ENCODE peak calls at places on chromosome 12, in ten cellular contexts. One of them, this sample, is unnamed.

GRCh38 chr12:92194566-92194965 is 48.9 kb upstream of the BTG1 start:
- DNase-seq in GM12878: no peak
- DNase-seq in MM.1S: no peak
- DNase-seq in lower leg skin: no peak
- DNase-seq in cardiac muscle cell: no peak
- DNase-seq in HFFc6: no peak
- DNase-seq in coronary artery: no peak
- DNase-seq in dorsolateral prefrontal cortex: no peak
- DNase-seq in ovary: no peak
- DNase-seq in activated CD8-positive, alpha-beta T cell treated with anti-CD3 and anti-CD28 coated beads for 36 hours: no peak
- DNase-seq in this sample: no peak

GRCh38 chr12:88876867-88877266 is 296.6 kb upstream of the KITLG start:
- DNase-seq in activated CD8-positive, alpha-beta T cell treated with anti-CD3 and anti-CD28 coated beads for 36 hours: no peak
- DNase-seq in cardiac muscle cell: peak; percentile 16
- DNase-seq in MM.1S: no peak
- DNase-seq in ovary: no peak
- DNase-seq in GM12878: no peak
- DNase-seq in HFFc6: peak; percentile 21
- DNase-seq in dorsolateral prefrontal cortex: no peak
- DNase-seq in coronary artery: no peak
- DNase-seq in lower leg skin: no peak
- DNase-seq in this sample: no peak

GRCh38 chr12:106745181-106745745 is 29.2 kb upstream of the RIC8B start:
- DNase-seq in cardiac muscle cell: no peak
- DNase-seq in ovary: no peak
- DNase-seq in GM12878: no peak
- DNase-seq in dorsolateral prefrontal cortex: no peak
- DNase-seq in activated CD8-positive, alpha-beta T cell treated with anti-CD3 and anti-CD28 coated beads for 36 hours: no peak
- DNase-seq in coronary artery: no peak
- DNase-seq in lower leg skin: no peak
- DNase-seq in HFFc6: no peak
- DNase-seq in MM.1S: no peak
- DNase-seq in this sample: no peak

GRCh38 chr12:19846561-19846960 is 407.3 kb downstream of the AEBP2 start:
- DNase-seq in GM12878: no peak
- DNase-seq in coronary artery: no peak
- DNase-seq in cardiac muscle cell: peak; percentile 82
- DNase-seq in ovary: no peak
- DNase-seq in activated CD8-positive, alpha-beta T cell treated with anti-CD3 and anti-CD28 coated beads for 36 hours: no peak
- DNase-seq in MM.1S: no peak
- DNase-seq in lower leg skin: no peak
- DNase-seq in dorsolateral prefrontal cortex: no peak
- DNase-seq in HFFc6: no peak
- DNase-seq in this sample: no peak

GRCh38 chr12:114403044-114403689 is 2.8 kb downstream of the TBX5 start:
- DNase-seq in dorsolateral prefrontal cortex: no peak
- DNase-seq in ovary: no peak
- DNase-seq in GM12878: no peak
- DNase-seq in HFFc6: peak; percentile 63
- DNase-seq in lower leg skin: no peak
- DNase-seq in coronary artery: no peak
- DNase-seq in cardiac muscle cell: peak; percentile 68
- DNase-seq in MM.1S: no peak
- DNase-seq in activated CD8-positive, alpha-beta T cell treated with anti-CD3 and anti-CD28 coated beads for 36 hours: no peak
- DNase-seq in this sample: peak; percentile 75

GRCh38 chr12:107649615-107650014 is 36.0 kb upstream of the PWP1 start:
- DNase-seq in MM.1S: no peak
- DNase-seq in activated CD8-positive, alpha-beta T cell treated with anti-CD3 and anti-CD28 coated beads for 36 hours: no peak
- DNase-seq in lower leg skin: no peak
- DNase-seq in ovary: no peak
- DNase-seq in cardiac muscle cell: no peak
- DNase-seq in GM12878: no peak
- DNase-seq in HFFc6: no peak
- DNase-seq in dorsolateral prefrontal cortex: no peak
- DNase-seq in coronary artery: no peak
- DNase-seq in this sample: no peak

GRCh38 chr12:114878781-114879180 is 194.8 kb upstream of the TBX3 start:
- DNase-seq in cardiac muscle cell: no peak
- DNase-seq in lower leg skin: no peak
- DNase-seq in coronary artery: no peak
- DNase-seq in dorsolateral prefrontal cortex: no peak
- DNase-seq in activated CD8-positive, alpha-beta T cell treated with anti-CD3 and anti-CD28 coated beads for 36 hours: no peak
- DNase-seq in HFFc6: no peak
- DNase-seq in GM12878: no peak
- DNase-seq in ovary: no peak
- DNase-seq in MM.1S: no peak
- DNase-seq in this sample: no peak

GRCh38 chr12:121590476-121591143 is 9.8 kb upstream of the KDM2B start:
- DNase-seq in lower leg skin: no peak
- DNase-seq in cardiac muscle cell: peak; percentile 26
- DNase-seq in HFFc6: peak; percentile 62
- DNase-seq in MM.1S: peak; percentile 78
- DNase-seq in dorsolateral prefrontal cortex: no peak
- DNase-seq in coronary artery: no peak
- DNase-seq in ovary: no peak
- DNase-seq in activated CD8-positive, alpha-beta T cell treated with anti-CD3 and anti-CD28 coated beads for 36 hours: peak; percentile 88
- DNase-seq in GM12878: peak; percentile 74
- DNase-seq in this sample: no peak

GRCh38 chr12:93219947-93220346 is 157.8 kb upstream of the NUDT4 start:
- DNase-seq in ovary: no peak
- DNase-seq in HFFc6: no peak
- DNase-seq in coronary artery: no peak
- DNase-seq in GM12878: no peak
- DNase-seq in dorsolateral prefrontal cortex: no peak
- DNase-seq in MM.1S: no peak
- DNase-seq in activated CD8-positive, alpha-beta T cell treated with anti-CD3 and anti-CD28 coated beads for 36 hours: no peak
- DNase-seq in lower leg skin: no peak
- DNase-seq in cardiac muscle cell: peak; percentile 14
- DNase-seq in this sample: no peak

GRCh38 chr12:93476555-93476954 is 9.2 kb downstream of the MRPL42 start:
- DNase-seq in lower leg skin: no peak
- DNase-seq in GM12878: no peak
- DNase-seq in dorsolateral prefrontal cortex: no peak
- DNase-seq in cardiac muscle cell: no peak
- DNase-seq in MM.1S: no peak
- DNase-seq in coronary artery: no peak
- DNase-seq in ovary: no peak
- DNase-seq in HFFc6: no peak
- DNase-seq in activated CD8-positive, alpha-beta T cell treated with anti-CD3 and anti-CD28 coated beads for 36 hours: no peak
- DNase-seq in this sample: no peak

GRCh38 chr12:28755027-28755426 is 394.1 kb upstream of the FAR2 start:
- DNase-seq in MM.1S: no peak
- DNase-seq in dorsolateral prefrontal cortex: no peak
- DNase-seq in coronary artery: no peak
- DNase-seq in lower leg skin: no peak
- DNase-seq in HFFc6: no peak
- DNase-seq in activated CD8-positive, alpha-beta T cell treated with anti-CD3 and anti-CD28 coated beads for 36 hours: no peak
- DNase-seq in cardiac muscle cell: no peak
- DNase-seq in GM12878: no peak
- DNase-seq in ovary: no peak
- DNase-seq in this sample: no peak

GRCh38 chr12:546920-547845 is 87.4 kb downstream of the B4GALNT3 start:
- DNase-seq in GM12878: no peak
- DNase-seq in ovary: peak; percentile 67
- DNase-seq in coronary artery: no peak
- DNase-seq in HFFc6: peak; percentile 29
- DNase-seq in MM.1S: peak; percentile 64
- DNase-seq in activated CD8-positive, alpha-beta T cell treated with anti-CD3 and anti-CD28 coated beads for 36 hours: peak; percentile 66
- DNase-seq in cardiac muscle cell: peak; percentile 64
- DNase-seq in dorsolateral prefrontal cortex: peak; percentile 56
- DNase-seq in lower leg skin: no peak
- DNase-seq in this sample: peak; percentile 91
- TF ChIP-seq CTCF in GM12878: peak; percentile 96
- TF ChIP-seq CTCF in ovary: peak; percentile 85
- TF ChIP-seq CTCF in coronary artery: peak; percentile 97
- TF ChIP-seq CTCF in HFFc6: peak; percentile 100
- TF ChIP-seq CTCF in MM.1S: peak; percentile 97
- TF ChIP-seq CTCF in activated CD8-positive, alpha-beta T cell treated with anti-CD3 and anti-CD28 coated beads for 36 hours: peak; percentile 97
- TF ChIP-seq CTCF in cardiac muscle cell: peak; percentile 97
- TF ChIP-seq CTCF in dorsolateral prefrontal cortex: peak; percentile 90
- TF ChIP-seq CTCF in lower leg skin: peak; percentile 82
- TF ChIP-seq CTCF in this sample: peak; percentile 100

GRCh38 chr12:50083301-50083700 is 1.8 kb upstream of the SMARCD1 start:
- DNase-seq in GM12878: no peak
- DNase-seq in coronary artery: no peak
- DNase-seq in lower leg skin: no peak
- DNase-seq in cardiac muscle cell: no peak
- DNase-seq in HFFc6: peak; percentile 43
- DNase-seq in activated CD8-positive, alpha-beta T cell treated with anti-CD3 and anti-CD28 coated beads for 36 hours: no peak
- DNase-seq in dorsolateral prefrontal cortex: no peak
- DNase-seq in MM.1S: no peak
- DNase-seq in ovary: no peak
- DNase-seq in this sample: no peak

GRCh38 chr12:50086148-50086547 is 1.0 kb downstream of the SMARCD1 start:
- DNase-seq in cardiac muscle cell: no peak
- DNase-seq in HFFc6: no peak
- DNase-seq in lower leg skin: no peak
- DNase-seq in MM.1S: peak; percentile 88
- DNase-seq in ovary: no peak
- DNase-seq in coronary artery: no peak
- DNase-seq in GM12878: no peak
- DNase-seq in dorsolateral prefrontal cortex: no peak
- DNase-seq in activated CD8-positive, alpha-beta T cell treated with anti-CD3 and anti-CD28 coated beads for 36 hours: peak; percentile 18
- DNase-seq in this sample: no peak

GRCh38 chr12:50087159-50087558 is 2.0 kb downstream of the SMARCD1 start:
- DNase-seq in GM12878: no peak
- DNase-seq in MM.1S: no peak
- DNase-seq in activated CD8-positive, alpha-beta T cell treated with anti-CD3 and anti-CD28 coated beads for 36 hours: no peak
- DNase-seq in ovary: no peak
- DNase-seq in HFFc6: no peak
- DNase-seq in dorsolateral prefrontal cortex: no peak
- DNase-seq in cardiac muscle cell: no peak
- DNase-seq in coronary artery: no peak
- DNase-seq in lower leg skin: no peak
- DNase-seq in this sample: no peak

GRCh38 chr12:50085615-50085928 is 430 bp downstream of the SMARCD1 start:
- DNase-seq in cardiac muscle cell: no peak
- DNase-seq in lower leg skin: no peak
- DNase-seq in coronary artery: no peak
- DNase-seq in dorsolateral prefrontal cortex: no peak
- DNase-seq in HFFc6: no peak
- DNase-seq in GM12878: peak; percentile 4
- DNase-seq in MM.1S: no peak
- DNase-seq in ovary: no peak
- DNase-seq in activated CD8-positive, alpha-beta T cell treated with anti-CD3 and anti-CD28 coated beads for 36 hours: no peak
- DNase-seq in this sample: no peak

DNA sequence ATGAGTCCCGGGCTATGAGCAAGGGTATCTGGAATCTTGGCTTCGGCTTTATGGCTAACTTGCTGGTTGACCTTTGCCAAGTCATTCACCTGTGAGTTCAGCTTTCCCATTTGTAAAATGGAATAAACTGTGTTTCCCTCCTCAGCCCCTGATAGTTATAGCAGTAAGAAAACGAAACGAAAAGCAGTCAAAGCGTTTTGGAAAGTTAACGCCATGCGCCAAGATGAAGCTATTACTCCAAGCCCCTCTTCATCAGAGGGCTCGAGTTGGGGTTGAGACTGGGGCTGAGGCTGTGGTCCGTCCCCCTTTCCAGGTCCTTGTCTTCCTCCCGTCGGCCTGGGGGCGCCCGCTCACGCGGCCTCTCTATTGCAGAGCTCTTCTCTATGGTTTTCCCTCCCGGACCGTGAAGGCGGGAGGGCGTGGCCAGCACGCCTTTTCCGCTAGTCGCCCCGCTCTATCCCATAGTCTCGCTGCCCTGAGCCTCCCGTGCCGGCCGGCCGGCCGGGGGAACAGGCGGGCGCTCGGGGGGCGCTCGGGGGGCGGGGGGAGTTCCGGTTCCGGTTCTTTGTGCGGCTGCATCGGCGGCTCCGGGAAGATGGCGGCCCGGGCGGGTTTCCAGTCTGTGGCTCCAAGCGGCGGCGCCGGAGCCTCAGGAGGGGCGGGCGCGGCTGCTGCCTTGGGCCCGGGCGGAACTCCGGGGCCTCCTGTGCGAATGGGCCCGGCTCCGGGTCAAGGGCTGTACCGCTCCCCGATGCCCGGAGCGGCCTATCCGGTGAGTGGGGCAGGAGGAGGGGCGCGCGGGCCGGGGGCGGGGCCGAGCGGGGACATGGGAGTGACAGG is at the start of gene SMARCD1:
- DNase-seq in lower leg skin: peak; percentile 98
- DNase-seq in cardiac muscle cell: peak; percentile 95
- DNase-seq in HFFc6: peak; percentile 83
- DNase-seq in activated CD8-positive, alpha-beta T cell treated with anti-CD3 and anti-CD28 coated beads for 36 hours: peak; percentile 90
- DNase-seq in coronary artery: peak; percentile 94
- DNase-seq in ovary: peak; percentile 91
- DNase-seq in MM.1S: peak; percentile 93
- DNase-seq in GM12878: peak; percentile 66
- DNase-seq in dorsolateral prefrontal cortex: peak; percentile 95
- DNase-seq in this sample: peak; percentile 95
- TF ChIP-seq CTCF in lower leg skin: no peak
- TF ChIP-seq CTCF in cardiac muscle cell: peak; percentile 69
- TF ChIP-seq CTCF in HFFc6: peak; percentile 53
- TF ChIP-seq CTCF in activated CD8-positive, alpha-beta T cell treated with anti-CD3 and anti-CD28 coated beads for 36 hours: no peak
- TF ChIP-seq CTCF in coronary artery: no peak
- TF ChIP-seq CTCF in ovary: no peak
- TF ChIP-seq CTCF in MM.1S: peak; percentile 73
- TF ChIP-seq CTCF in GM12878: peak; percentile 92
- TF ChIP-seq CTCF in dorsolateral prefrontal cortex: peak; percentile 70
- TF ChIP-seq CTCF in this sample: peak; percentile 60

DNA sequence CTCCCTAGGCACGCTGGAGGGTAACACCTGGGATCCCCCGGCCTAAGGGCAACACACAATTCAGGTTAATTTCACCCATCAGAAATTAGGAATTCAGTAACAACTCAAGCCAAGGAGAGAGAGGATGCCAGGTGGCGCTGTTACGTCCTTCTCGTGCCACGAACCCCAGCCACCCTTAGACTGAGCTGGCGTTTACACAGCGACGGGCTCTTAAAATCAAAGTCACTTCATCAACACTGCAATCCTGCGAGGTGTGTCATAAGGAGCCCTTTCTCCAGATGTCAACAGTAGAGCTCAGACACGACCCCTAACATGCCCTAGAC is 110.6 kb upstream of the TMEM132D start:
- DNase-seq in lower leg skin: no peak
- DNase-seq in cardiac muscle cell: no peak
- DNase-seq in coronary artery: no peak
- DNase-seq in activated CD8-positive, alpha-beta T cell treated with anti-CD3 and anti-CD28 coated beads for 36 hours: peak; percentile 3
- DNase-seq in ovary: no peak
- DNase-seq in MM.1S: no peak
- DNase-seq in GM12878: no peak
- DNase-seq in dorsolateral prefrontal cortex: no peak
- DNase-seq in HFFc6: no peak
- DNase-seq in this sample: no peak
- TF ChIP-seq CTCF in lower leg skin: no peak
- TF ChIP-seq CTCF in cardiac muscle cell: no peak
- TF ChIP-seq CTCF in coronary artery: no peak
- TF ChIP-seq CTCF in activated CD8-positive, alpha-beta T cell treated with anti-CD3 and anti-CD28 coated beads for 36 hours: no peak
- TF ChIP-seq CTCF in ovary: no peak
- TF ChIP-seq CTCF in MM.1S: no peak
- TF ChIP-seq CTCF in GM12878: no peak
- TF ChIP-seq CTCF in dorsolateral prefrontal cortex: no peak
- TF ChIP-seq CTCF in HFFc6: no peak
- TF ChIP-seq CTCF in this sample: no peak

GRCh38 chr12:26047401-26048226 is 77.2 kb downstream of the BHLHE41 start:
- DNase-seq in GM12878: no peak
- DNase-seq in lower leg skin: no peak
- DNase-seq in coronary artery: no peak
- DNase-seq in MM.1S: no peak
- DNase-seq in HFFc6: no peak
- DNase-seq in ovary: no peak
- DNase-seq in activated CD8-positive, alpha-beta T cell treated with anti-CD3 and anti-CD28 coated beads for 36 hours: no peak
- DNase-seq in dorsolateral prefrontal cortex: no peak
- DNase-seq in cardiac muscle cell: no peak
- DNase-seq in this sample: no peak
- TF ChIP-seq CTCF in GM12878: no peak
- TF ChIP-seq CTCF in lower leg skin: no peak
- TF ChIP-seq CTCF in coronary artery: no peak
- TF ChIP-seq CTCF in MM.1S: no peak
- TF ChIP-seq CTCF in HFFc6: no peak
- TF ChIP-seq CTCF in ovary: no peak
- TF ChIP-seq CTCF in activated CD8-positive, alpha-beta T cell treated with anti-CD3 and anti-CD28 coated beads for 36 hours: no peak
- TF ChIP-seq CTCF in dorsolateral prefrontal cortex: no peak
- TF ChIP-seq CTCF in cardiac muscle cell: no peak
- TF ChIP-seq CTCF in this sample: no peak